ENCODE peak calls at places on chromosome 6, in ten cellular contexts. J is GM12878; V is K562; L is RWPE2; Q is HCT116; Z is lower lobe of right lung; G is naive thymus-derived CD4-positive, alpha-beta T cell; O is left lung; H is DND-41; R is heart right ventricle. N is an unnamed sample.

GRCh38 chr6:82080767-82081166 is 166.8 kb downstream of the IBTK start:
- ATAC-seq in J (no peak), G (no peak), Q (no peak), R (no peak), O (no peak), Z (no peak), V (no peak), L (no peak), H (no peak), N (no peak)

GRCh38 chr6:162532283-162533008 is 195.1 kb downstream of the PRKN start:
- ATAC-seq in G (no peak), Z (peak; percentile 36), J (no peak), R (peak; percentile 46), L (no peak), O (no peak), V (no peak), Q (no peak), H (no peak), N (no peak)

GRCh38 chr6:38637756-38638155 is 2.0 kb downstream of the BTBD9 start:
- ATAC-seq in H (no peak), R (no peak), J (no peak), L (no peak), Q (no peak), V (no peak), O (no peak), G (no peak), Z (no peak), N (no peak)

GRCh38 chr6:3683331-3683730 is 68.2 kb downstream of the PXDC1 start:
- ATAC-seq in L (no peak), V (no peak), Z (no peak), Q (no peak), R (no peak), O (no peak), G (no peak), J (no peak), H (no peak), N (no peak)

GRCh38 chr6:148667395-148667794 is 79.4 kb upstream of the UST start:
- ATAC-seq in L (no peak), V (no peak), Z (no peak), O (no peak), G (no peak), Q (no peak), R (no peak), J (no peak), H (no peak), N (no peak)

GRCh38 chr6:89776583-89777233 is 42.9 kb downstream of the MDN1 start:
- ATAC-seq in L (no peak), R (no peak), Q (no peak), G (no peak), J (no peak), O (no peak), H (no peak), Z (no peak), V (no peak), N (no peak)

GRCh38 chr6:121651420-121651819 is 216.0 kb downstream of the GJA1 start:
- ATAC-seq in J (no peak), V (no peak), Z (peak; percentile 55), O (peak; percentile 26), R (peak; percentile 81), H (peak; percentile 99), Q (no peak), L (no peak), G (peak; percentile 91), N (peak; percentile 30)

GRCh38 chr6:81938014-81938761 is 185.7 kb upstream of the TENT5A start:
- ATAC-seq in Z (peak; percentile 82), L (peak; percentile 86), G (peak; percentile 38), R (peak; percentile 34), H (no peak), V (peak; percentile 96), Q (peak; percentile 83), O (peak; percentile 82), J (peak; percentile 90), N (peak; percentile 50)

GRCh38 chr6:45472383-45472782 is 94.6 kb upstream of the SUPT3H start:
- ATAC-seq in Z (peak; percentile 34), G (no peak), L (no peak), J (no peak), H (no peak), V (peak; percentile 53), R (peak; percentile 55), Q (no peak), O (peak; percentile 48), N (no peak)

GRCh38 chr6:135555550-135555949 is 58.0 kb upstream of the AHI1 start:
- ATAC-seq in J (peak; percentile 77), H (no peak), R (no peak), V (peak; percentile 35), O (peak; percentile 16), Q (no peak), G (peak; percentile 63), L (no peak), Z (no peak), N (no peak)

GRCh38 chr6:40788661-40789111 is 201.5 kb upstream of the LRFN2 start:
- ATAC-seq in G (peak; percentile 67), L (no peak), O (peak; percentile 18), Z (no peak), J (no peak), Q (no peak), V (no peak), R (no peak), H (peak; percentile 44), N (no peak)

GRCh38 chr6:37052027-37052628 is 46.7 kb downstream of the FGD2 start:
- ATAC-seq in Q (no peak), O (no peak), R (no peak), V (peak; percentile 23), G (no peak), Z (no peak), J (no peak), L (no peak), H (peak; percentile 29), N (no peak)

GRCh38 chr6:140105857-140106256 is 731.4 kb upstream of the CITED2 start:
- ATAC-seq in J (no peak), V (peak; percentile 94), Z (no peak), Q (peak; percentile 86), O (no peak), H (no peak), L (peak; percentile 33), G (no peak), R (no peak), N (no peak)

GRCh38 chr6:154981071-154981373 is 14.1 kb upstream of the TIAM2 start:
- ATAC-seq in Q (no peak), R (no peak), H (no peak), V (no peak), G (no peak), J (peak; percentile 97), L (peak; percentile 73), O (peak; percentile 52), Z (no peak), N (no peak)

GRCh38 chr6:24893342-24893850 is 42.4 kb downstream of the RIPOR2 start:
- ATAC-seq in Z (no peak), J (no peak), H (no peak), L (no peak), V (no peak), Q (no peak), R (no peak), G (no peak), O (no peak), N (no peak)
- H3K4me3 ChIP-seq in Z (no peak overlapping the region), J (no peak overlapping the region), H (no peak overlapping the region), L (no peak overlapping the region), V (no peak overlapping the region), Q (no peak overlapping the region), R (no peak overlapping the region), G (no peak overlapping the region), O (no peak overlapping the region), N (no peak overlapping the region)

GRCh38 chr6:160081398-160081797 is 40.2 kb upstream of the SLC22A1 start:
- ATAC-seq in L (no peak), H (no peak), Z (no peak), J (no peak), V (no peak), O (no peak), Q (no peak), G (no peak), R (no peak), N (no peak)

GRCh38 chr6:160082627-160083026 is 39.0 kb upstream of the SLC22A1 start:
- ATAC-seq in R (no peak), J (no peak), Q (no peak), L (no peak), O (no peak), V (no peak), Z (no peak), H (no peak), G (no peak), N (no peak)

GRCh38 chr6:160078883-160079685 is 42.5 kb upstream of the SLC22A1 start:
- ATAC-seq in H (no peak), R (no peak), V (no peak), J (no peak), Q (no peak), G (no peak), O (no peak), Z (no peak), L (no peak), N (no peak)

GRCh38 chr6:160079686-160080043 is 42.0 kb upstream of the SLC22A1 start:
- ATAC-seq in G (no peak), L (no peak), H (no peak), Q (no peak), Z (no peak), J (no peak), O (no peak), R (no peak), V (no peak), N (no peak)

GRCh38 chr6:160080097-160080496 is 41.5 kb upstream of the SLC22A1 start:
- ATAC-seq in Z (no peak), L (no peak), J (no peak), O (no peak), Q (no peak), G (no peak), H (no peak), V (no peak), R (no peak), N (no peak)
- H3K27ac ChIP-seq in Z (no peak overlapping the region), L (no peak overlapping the region), J (no peak overlapping the region), O (no peak overlapping the region), Q (no peak overlapping the region), G (no peak overlapping the region), H (no peak overlapping the region), V (no peak overlapping the region), R (no peak overlapping the region), N (no peak overlapping the region)

GRCh38 chr6:168365422-168366165 is 46.0 kb upstream of the DACT2 start:
- ATAC-seq in L (no peak), Q (no peak), Z (no peak), R (no peak), V (no peak), J (no peak), O (no peak), G (no peak), H (no peak), N (no peak)
- H3K4me3 ChIP-seq in L (no peak overlapping the region), Q (no peak overlapping the region), Z (no peak overlapping the region), R (no peak overlapping the region), V (no peak overlapping the region), J (no peak overlapping the region), O (no peak overlapping the region), G (no peak overlapping the region), H (no peak overlapping the region), N (no peak overlapping the region)

DNA sequence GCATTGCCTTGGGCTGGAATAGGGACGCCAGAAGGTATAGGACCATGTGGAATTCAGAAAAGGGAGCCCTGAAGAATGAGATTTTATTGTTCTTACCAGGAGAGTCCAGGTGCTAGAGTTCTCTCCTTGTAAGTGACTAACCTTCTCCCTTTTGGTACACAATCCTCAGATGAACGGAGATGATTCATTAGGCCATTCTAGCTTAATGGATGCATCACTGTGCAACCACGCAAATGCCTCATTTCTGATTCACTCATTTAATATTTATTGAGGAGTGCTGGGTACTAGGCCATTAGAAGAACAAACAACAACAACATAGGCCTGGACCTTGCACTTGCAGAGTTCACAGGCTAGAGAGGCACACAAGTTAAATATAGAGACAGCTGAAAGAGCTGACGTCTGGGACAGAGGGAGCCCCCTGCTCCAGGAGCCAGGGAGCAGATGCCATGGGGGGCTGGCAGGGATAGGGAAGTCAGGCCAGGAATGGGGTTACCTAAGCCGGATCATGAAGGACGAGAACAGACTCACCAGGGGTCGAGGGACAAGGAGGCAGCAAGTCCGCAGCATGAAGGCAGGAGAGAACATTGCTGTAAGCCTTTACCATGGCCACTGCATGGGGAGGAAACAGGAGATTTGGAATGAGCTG is 179.5 kb upstream of the AKAP12 start:
- ATAC-seq in O (peak; percentile 59), Q (peak; percentile 80), R (no peak), H (no peak), V (no peak), G (peak; percentile 18), Z (no peak), L (peak; percentile 93), J (no peak), N (no peak)
- H3K27ac ChIP-seq in O (no peak overlapping the region), Q (peak overlapping the region; percentile 100), R (no peak overlapping the region), H (no peak overlapping the region), V (no peak overlapping the region), G (no peak overlapping the region), Z (no peak overlapping the region), L (peak overlapping the region; percentile 97), J (no peak overlapping the region), N (no peak overlapping the region)

N was measured in gastroesophageal sphincter.